ENCODE peak calls at places on chromosomes 3 and 15, in five cellular contexts. D, P, L, K and I are unnamed samples.

GRCh38 chr3:61378321-61378720 is 127.1 kb upstream of the FHIT start:
- DNase-seq in D (no peak), P (no peak), L (no peak), K (peak; percentile 4), I (peak; percentile 22)

GRCh38 chr15:64112904-64113303 is 17.1 kb downstream of the SNX1 start:
- DNase-seq in D (peak; percentile 57), P (no peak), L (no peak), K (peak; percentile 48), I (peak; percentile 52)

GRCh38 chr3:37054370-37054769 is 61.1 kb downstream of the MLH1 start:
- DNase-seq in D (peak; percentile 54), P (no peak), L (no peak), K (peak; percentile 74), I (peak; percentile 89)

GRCh38 chr3:146065573-146066006 is 95.4 kb downstream of the PLOD2 start:
- DNase-seq in D (peak; percentile 72), P (peak; percentile 48), L (no peak), K (peak; percentile 88), I (peak; percentile 83)

GRCh38 chr3:45026957-45027356 is 854 bp downstream of the CLEC3B start:
- DNase-seq in D (no peak), P (no peak), L (no peak), K (peak; percentile 49), I (peak; percentile 66)

GRCh38 chr3:47007001-47007400 is 27.5 kb downstream of the NBEAL2 start:
- DNase-seq in D (no peak), P (no peak), L (no peak), K (no peak), I (no peak)

GRCh38 chr3:30667250-30667585 is 60.8 kb downstream of the TGFBR2 start:
- DNase-seq in D (no peak), P (no peak), L (peak; percentile 78), K (no peak), I (no peak)

GRCh38 chr3:183825380-183826161 is at the start of gene MAP6D1:
- DNase-seq in D (peak; percentile 53), P (no peak), L (peak; percentile 92), K (peak; percentile 49), I (peak; percentile 34)

GRCh38 chr3:183695569-183696364 is 1.8 kb upstream of the YEATS2 start:
- DNase-seq in D (no peak), P (no peak), L (no peak), K (no peak), I (no peak)

GRCh38 chr15:77031376-77032050 is 36.6 kb downstream of the PSTPIP1 start:
- DNase-seq in D (peak; percentile 68), P (no peak), L (peak; percentile 53), K (no peak), I (no peak)

GRCh38 chr3:5349343-5349742 is 161.8 kb downstream of the EDEM1 start:
- DNase-seq in D (no peak), P (no peak), L (no peak), K (no peak), I (peak; percentile 22)

GRCh38 chr3:140334105-140334504 is 343.8 kb upstream of the TRIM42 start:
- DNase-seq in D (no peak), P (no peak), L (no peak), K (no peak), I (no peak)

GRCh38 chr15:72604794-72605193 is 49.7 kb upstream of the GOLGA6B start:
- DNase-seq in D (no peak), P (no peak), L (peak; percentile 87), K (no peak), I (peak; percentile 3)

GRCh38 chr3:147415337-147415736 is 6.2 kb downstream of the ZIC1 start:
- DNase-seq in D (no peak), P (no peak), L (peak; percentile 56), K (no peak), I (no peak)

GRCh38 chr3:168914662-168915061 is 748.9 kb downstream of the MECOM start:
- DNase-seq in D (no peak), P (no peak), L (no peak), K (no peak), I (no peak)

GRCh38 chr15:20356444-20357138 is 185.0 kb downstream of the GOLGA6L6 start:
- DNase-seq in D (peak; percentile 79), P (no peak), L (peak; percentile 90), K (no peak), I (peak; percentile 19)

GRCh38 chr3:192080336-192080735 is 619.4 kb downstream of the PYDC2 start:
- DNase-seq in D (no peak), P (no peak), L (no peak), K (no peak), I (no peak)

GRCh38 chr3:142117052-142117451 is 32.3 kb downstream of the TFDP2 start:
- DNase-seq in D (no peak), P (no peak), L (no peak), K (no peak), I (no peak)

GRCh38 chr15:62462268-62462667 is 297.2 kb upstream of the C2CD4B start:
- DNase-seq in D (no peak), P (no peak), L (no peak), K (no peak), I (no peak)

GRCh38 chr3:102165367-102165766 is 269.4 kb upstream of the ZPLD1 start:
- DNase-seq in D (no peak), P (no peak), L (no peak), K (peak; percentile 67), I (peak; percentile 75)

GRCh38 chr15:71916834-71917233 is 106.5 kb downstream of the NR2E3 start:
- DNase-seq in D (no peak), P (no peak), L (no peak), K (no peak), I (no peak)

GRCh38 chr3:74897006-74897405 is 282.5 kb upstream of the CNTN3 start:
- DNase-seq in D (no peak), P (no peak), L (no peak), K (peak; percentile 4), I (peak; percentile 2)

GRCh38 chr3:136122006-136122405 is 74.1 kb downstream of the MSL2 start:
- DNase-seq in D (peak; percentile 32), P (no peak), L (no peak), K (no peak), I (peak; percentile 25)

GRCh38 chr3:175149675-175150074 is 290.5 kb downstream of the NAALADL2 start:
- DNase-seq in D (peak; percentile 75), P (no peak), L (no peak), K (no peak), I (no peak)

GRCh38 chr3:17632401-17633100 is 109.9 kb downstream of the TBC1D5 start:
- DNase-seq in D (peak; percentile 7), P (peak; percentile 26), L (no peak), K (peak; percentile 73), I (peak; percentile 80)

GRCh38 chr15:68524753-68525584 is 53.8 kb upstream of the CORO2B start:
- DNase-seq in D (no peak), P (peak; percentile 73), L (no peak), K (peak; percentile 95), I (peak; percentile 93)

GRCh38 chr3:112631257-112631656 is 9.7 kb downstream of the CCDC80 start:
- DNase-seq in D (no peak), P (no peak), L (no peak), K (no peak), I (no peak)

GRCh38 chr3:138351916-138352555 is 3.7 kb downstream of the MRAS start:
- DNase-seq in D (no peak), P (no peak), L (no peak), K (no peak), I (no peak)

GRCh38 chr3:79005084-79005483 is 762.7 kb downstream of the ROBO1 start:
- DNase-seq in D (no peak), P (no peak), L (no peak), K (no peak), I (peak; percentile 86)

GRCh38 chr3:60742606-60743145 is 508.6 kb downstream of the FHIT start:
- DNase-seq in D (no peak), P (no peak), L (peak; percentile 90), K (peak; percentile 47), I (peak; percentile 45)

GRCh38 chr3:129289201-129289921 is 10.7 kb downstream of the HMCES start:
- DNase-seq in D (no peak), P (no peak), L (no peak), K (peak; percentile 67), I (peak; percentile 95)

GRCh38 chr15:78056714-78057269 is 20.7 kb downstream of the TBC1D2B start:
- DNase-seq in D (peak; percentile 35), P (no peak), L (no peak), K (peak; percentile 41), I (peak; percentile 61)
- H3K4me3 ChIP-seq in D (no peak overlapping the region), P (no peak overlapping the region), L (no peak overlapping the region), K (no peak overlapping the region), I (no peak overlapping the region)

DNA sequence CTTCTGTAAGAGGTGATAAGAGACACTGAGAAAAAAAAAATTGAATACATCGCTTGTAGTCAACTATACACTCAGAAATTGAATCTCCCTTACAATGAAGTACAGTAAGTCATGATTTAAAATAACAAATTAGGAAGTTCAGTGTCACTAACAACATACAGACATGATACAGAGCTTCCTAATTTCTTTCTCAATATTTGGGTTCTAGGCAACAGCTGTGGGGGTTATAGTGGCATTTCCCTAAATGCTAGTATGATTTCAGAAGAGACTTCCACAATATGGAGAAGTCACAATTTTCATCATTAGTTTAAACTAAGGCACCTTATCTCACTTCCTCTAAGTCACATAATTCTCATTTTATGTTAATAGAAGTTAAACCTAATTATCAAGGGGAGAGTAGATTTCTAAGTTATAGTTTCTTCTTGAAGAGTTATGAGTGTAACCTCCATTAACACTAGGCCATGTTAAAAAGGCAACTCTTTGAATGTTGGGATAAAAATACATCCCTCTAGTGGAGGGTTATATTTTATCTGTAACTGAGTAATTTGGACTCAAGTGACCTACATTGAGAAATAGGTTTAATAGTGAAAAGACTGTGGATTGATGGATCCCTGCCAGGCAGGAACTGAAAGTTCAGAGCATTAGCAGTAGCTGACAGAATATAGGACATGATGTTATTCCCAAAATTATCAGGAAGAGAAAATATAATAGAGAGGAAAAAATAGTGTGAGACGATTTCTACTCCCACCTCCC is 286.0 kb upstream of the SUCLG2 start:
- DNase-seq in D (no peak), P (no peak), L (no peak), K (peak; percentile 7), I (no peak)
- TF ChIP-seq CTCF in D (no peak), P (no peak), L (peak; percentile 51), K (no peak), I (no peak)

DNA sequence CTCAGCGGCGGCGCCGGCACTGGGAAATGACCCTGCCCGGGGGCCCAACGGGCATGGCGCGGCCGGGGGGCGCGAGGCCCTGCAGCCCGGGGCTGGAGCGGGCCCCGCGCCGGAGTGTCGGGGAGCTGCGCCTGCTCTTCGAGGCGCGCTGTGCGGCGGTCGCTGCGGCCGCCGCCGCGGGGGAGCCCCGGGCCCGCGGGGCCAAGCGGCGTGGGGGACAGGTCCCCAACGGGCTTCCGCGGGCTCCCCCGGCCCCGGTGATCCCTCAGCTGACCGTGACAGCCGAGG is 172 bp downstream of the ITPKA start:
- DNase-seq in D (no peak), P (no peak), L (no peak), K (no peak), I (no peak)
- H3K4me3 ChIP-seq in D (peak overlapping the region; percentile 60), P (peak overlapping the region; percentile 51), L (no peak overlapping the region), K (peak overlapping the region; percentile 38), I (peak overlapping the region; percentile 42)

GRCh38 chr3:196232154-196232881 is 16.0 kb downstream of the SLC51A start:
- DNase-seq in D (peak; percentile 57), P (no peak), L (no peak), K (no peak), I (no peak)

GRCh38 chr3:196227086-196227485 is 10.8 kb downstream of the SLC51A start:
- DNase-seq in D (no peak), P (no peak), L (no peak), K (no peak), I (no peak)

GRCh38 chr3:196225763-196226364 is 9.5 kb downstream of the SLC51A start:
- DNase-seq in D (no peak), P (no peak), L (no peak), K (no peak), I (no peak)

GRCh38 chr3:196225086-196225485 is 8.8 kb downstream of the SLC51A start:
- DNase-seq in D (no peak), P (no peak), L (no peak), K (no peak), I (no peak)

GRCh38 chr3:196227629-196228493 is 11.5 kb downstream of the SLC51A start:
- DNase-seq in D (no peak), P (no peak), L (peak; percentile 57), K (peak; percentile 11), I (peak; percentile 26)
- TF ChIP-seq CTCF in D (no peak), P (no peak), L (no peak), K (no peak), I (no peak)